ENCODE peak calls at places on chromosomes 4 and X, in five cellular contexts. J, E, U, W and Y are unnamed samples.
A peak's percentile ranks its signal among the peaks of the same experiment; 100 is the strongest.

GRCh38 chr4:107801766-107802211 is 22.9 kb upstream of the SGMS2 start:
- DNase-seq in J (no peak), E (no peak), U (peak; percentile 76), W (peak; percentile 66), Y (peak; percentile 74)

GRCh38 chrX:151754641-151755215 is 20.2 kb downstream of the CNGA2 start:
- DNase-seq in J (no peak), E (no peak), U (no peak), W (no peak), Y (no peak)

GRCh38 chr4:28675582-28675981 is 1814.9 kb downstream of the STIM2 start:
- DNase-seq in J (no peak), E (no peak), U (peak; percentile 34), W (no peak), Y (no peak)

GRCh38 chrX:31423575-31424284 is 351.9 kb upstream of the FTHL17 start:
- DNase-seq in J (peak; percentile 50), E (peak; percentile 60), U (peak; percentile 58), W (no peak), Y (no peak)

GRCh38 chr4:77994194-77994721 is 62.9 kb upstream of the FRAS1 start:
- DNase-seq in J (peak; percentile 57), E (peak; percentile 85), U (peak; percentile 79), W (no peak), Y (peak; percentile 48)

GRCh38 chr4:8291701-8292387 is 22.3 kb downstream of the HTRA3 start:
- DNase-seq in J (no peak), E (no peak), U (no peak), W (no peak), Y (peak; percentile 8)

GRCh38 chrX:39725928-39726619 is 371.7 kb downstream of the BCOR start:
- DNase-seq in J (no peak), E (no peak), U (peak; percentile 85), W (no peak), Y (no peak)

GRCh38 chr4:105966046-105966445 is 70.8 kb downstream of the NPNT start:
- DNase-seq in J (no peak), E (no peak), U (peak; percentile 81), W (peak; percentile 26), Y (no peak)

GRCh38 chr4:25786497-25787065 is 76.2 kb downstream of the SEL1L3 start:
- DNase-seq in J (no peak), E (no peak), U (no peak), W (no peak), Y (no peak)

GRCh38 chr4:95446204-95446603 is 102.6 kb downstream of the UNC5C start:
- DNase-seq in J (no peak), E (no peak), U (no peak), W (no peak), Y (no peak)

GRCh38 chrX:30713061-30713525 is 59.9 kb downstream of the GK start:
- DNase-seq in J (peak; percentile 51), E (peak; percentile 70), U (peak; percentile 73), W (no peak), Y (no peak)

GRCh38 chr4:7999279-7999678 is 59.6 kb upstream of the AFAP1 start:
- DNase-seq in J (no peak), E (no peak), U (no peak), W (no peak), Y (peak; percentile 76)

GRCh38 chr4:25767877-25768475 is 94.8 kb downstream of the SEL1L3 start:
- DNase-seq in J (no peak), E (peak; percentile 84), U (peak; percentile 82), W (peak; percentile 13), Y (peak; percentile 50)

GRCh38 chrX:70253377-70254062 is 6.5 kb downstream of the P2RY4 start:
- DNase-seq in J (no peak), E (no peak), U (peak; percentile 54), W (peak; percentile 19), Y (no peak)

GRCh38 chrX:15214614-15215013 is 55.3 kb downstream of the ASB9 start:
- DNase-seq in J (no peak), E (no peak), U (no peak), W (no peak), Y (peak; percentile 76)

GRCh38 chr4:58734030-58734673 is 1624.0 kb upstream of the IGFBP7 start:
- DNase-seq in J (no peak), E (no peak), U (no peak), W (no peak), Y (no peak)

DNA sequence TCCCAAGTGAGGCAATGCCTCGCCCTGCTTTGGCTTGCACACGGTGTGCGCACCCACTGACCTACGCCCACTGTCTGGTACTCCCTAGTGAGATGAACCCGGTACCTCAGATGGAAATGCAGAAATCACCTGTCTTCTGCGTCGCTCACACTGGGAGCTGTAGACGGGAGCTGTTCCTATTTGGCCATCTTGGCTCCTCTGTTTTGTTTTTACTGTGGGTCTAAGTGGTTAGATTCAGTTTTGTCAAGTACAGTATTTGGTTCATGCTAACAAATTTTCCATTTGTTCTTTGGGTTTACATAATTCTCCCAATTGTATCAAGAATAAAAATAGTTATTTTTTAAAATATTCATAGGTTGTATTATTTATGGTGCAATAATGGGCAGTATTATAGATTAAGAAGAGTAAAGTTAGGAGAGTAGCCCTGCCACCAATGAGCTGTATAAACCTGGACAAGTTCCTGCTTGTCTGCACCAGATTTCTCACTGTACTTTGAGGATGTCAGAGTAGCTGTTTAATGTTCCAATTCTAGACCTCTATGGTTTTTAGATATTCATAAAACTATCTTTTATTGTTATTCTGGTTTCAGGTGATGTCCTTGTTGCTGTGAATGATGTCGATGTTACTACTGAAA is 23.4 kb downstream of the INTU start:
- DNase-seq in J (no peak), E (no peak), U (no peak), W (no peak), Y (no peak)
- H3K4me2 ChIP-seq in J (peak overlapping the region; percentile 38), E (peak overlapping the region; percentile 64), U (no peak overlapping the region), W (no peak overlapping the region), Y (no peak overlapping the region)

GRCh38 chr4:100208459-100208858 is 18.2 kb upstream of the DDIT4L start:
- DNase-seq in J (no peak), E (no peak), U (peak; percentile 23), W (no peak), Y (no peak)
- H3K4me1 ChIP-seq in J (no peaks in the 10 kb centered on the region), E (no peaks in the 10 kb centered on the region), U (no peaks in the 10 kb centered on the region), W (no peaks in the 10 kb centered on the region), Y (no peaks in the 10 kb centered on the region)

DNA sequence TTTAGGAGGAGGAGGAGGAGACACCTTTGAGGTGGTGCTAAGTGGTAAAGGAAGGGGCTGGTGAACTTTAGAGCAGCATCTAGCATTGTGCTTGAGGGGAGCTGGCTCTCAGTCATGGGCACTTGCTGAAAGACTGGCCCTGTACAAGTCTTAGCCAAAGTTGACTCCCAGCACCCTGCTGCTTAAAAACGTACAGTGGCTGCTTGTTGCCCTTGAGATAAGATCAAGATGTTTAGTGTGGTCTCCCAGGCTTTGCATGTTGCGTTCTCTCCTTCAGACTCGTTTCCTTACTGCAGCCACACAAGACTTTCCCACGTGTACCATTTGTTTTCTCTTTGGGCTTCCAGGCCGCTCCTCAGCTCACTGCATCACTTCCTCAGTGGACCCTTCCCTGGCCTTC is 1.8 kb downstream of the MED28 start:
- DNase-seq in J (no peak), E (no peak), U (no peak), W (no peak), Y (no peak)
- H3K4me2 ChIP-seq in J (peak overlapping the region; percentile 38), E (peak overlapping the region; percentile 90), U (peak overlapping the region; percentile 87), W (peak overlapping the region; percentile 48), Y (peak overlapping the region; percentile 48)

DNA sequence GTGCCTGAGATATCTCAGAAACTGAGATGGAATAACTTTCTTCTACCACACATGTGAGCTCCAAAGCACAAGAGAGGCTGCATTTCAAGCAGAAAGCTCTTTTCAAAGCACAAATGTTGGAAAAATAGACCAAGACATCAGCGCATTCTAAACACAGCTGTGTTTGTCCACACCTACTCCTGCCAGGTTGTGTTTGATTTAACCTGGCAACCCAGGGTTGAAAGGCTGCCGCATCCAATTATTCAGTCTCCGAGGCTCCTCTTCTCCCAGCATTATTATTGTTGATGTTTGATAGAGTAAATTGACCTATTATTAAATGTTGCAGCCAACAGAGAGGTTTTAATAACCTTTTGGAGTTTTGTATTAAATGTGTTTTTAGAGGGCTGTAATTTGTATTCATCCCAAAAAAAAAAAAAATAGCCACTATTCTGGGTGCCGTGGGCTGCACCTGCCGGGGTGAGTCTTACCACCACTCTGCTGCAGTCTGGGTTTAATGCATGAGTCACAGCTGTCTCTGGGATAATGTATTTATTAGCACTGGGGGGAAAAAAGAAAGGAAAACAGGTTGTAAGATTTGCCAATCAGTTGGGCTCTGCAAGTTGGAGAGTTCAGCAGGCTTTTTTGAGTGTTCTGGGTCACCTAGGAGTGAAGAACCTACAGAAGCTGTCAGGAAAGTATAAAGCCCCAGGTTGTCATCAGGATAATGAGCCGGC is 105.2 kb upstream of the NOCT start:
- DNase-seq in J (no peak), E (no peak), U (peak; percentile 40), W (no peak), Y (no peak)
- H3K4me1 ChIP-seq in J (peaks cover 3% of the 10 kb centered on the region), E (peaks cover 15% of the 10 kb centered on the region), U (peaks cover 3% of the 10 kb centered on the region), W (peaks cover 15% of the 10 kb centered on the region), Y (no peaks in the 10 kb centered on the region)

DNA sequence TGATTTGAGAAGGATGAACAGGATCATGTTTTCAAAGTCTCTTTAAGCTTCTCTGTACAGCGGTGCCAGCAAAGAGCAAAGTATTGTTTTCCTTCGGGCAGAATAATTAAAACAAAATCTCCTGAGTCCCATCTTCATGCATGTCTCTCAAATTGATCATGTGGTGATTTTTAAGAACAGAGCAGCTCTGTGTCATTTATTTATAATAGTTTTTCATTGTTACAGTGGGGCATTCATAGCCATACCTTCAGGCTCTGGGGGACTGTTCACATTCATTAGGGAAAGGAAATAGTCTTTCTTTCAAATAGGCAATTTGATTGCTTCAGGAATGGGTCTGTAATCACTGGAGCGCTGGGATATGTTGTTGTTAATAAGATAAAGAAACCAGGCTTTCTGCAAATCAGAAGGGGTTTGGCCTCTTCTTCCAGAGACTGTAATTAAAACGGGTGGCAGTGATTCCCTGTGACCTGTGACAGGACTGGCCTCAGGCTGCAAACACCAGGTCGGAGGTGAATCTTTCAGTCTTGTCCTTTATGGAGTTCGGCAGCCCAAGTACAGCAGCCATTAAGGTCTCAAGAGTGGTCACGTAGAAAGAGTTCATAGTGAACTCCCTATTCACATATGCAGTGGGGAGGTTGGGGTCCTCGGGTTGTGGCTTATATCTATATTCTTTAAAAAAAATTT is 29.4 kb upstream of the CBR4 start:
- DNase-seq in J (no peak), E (no peak), U (no peak), W (no peak), Y (no peak)
- H3K4me2 ChIP-seq in J (no peak overlapping the region), E (peak overlapping the region; percentile 22), U (no peak overlapping the region), W (no peak overlapping the region), Y (no peak overlapping the region)